ENCODE peak calls at places on chromosome 22, in four cellular contexts. One of them, this sample, is unnamed.

GRCh38 chr22:45917146-45917545 is 59.8 kb downstream of the WNT7B start:
- DNase-seq in upper lobe of right lung: no peak
- DNase-seq in ovary: no peak
- DNase-seq in A549: no peak
- DNase-seq in this sample: no peak

GRCh38 chr22:29277927-29278326 is 9.9 kb downstream of the EWSR1 start:
- DNase-seq in upper lobe of right lung: no peak
- DNase-seq in A549: no peak
- DNase-seq in ovary: no peak
- DNase-seq in this sample: no peak

GRCh38 chr22:21587803-21588611 is 20.5 kb downstream of the UBE2L3 start:
- DNase-seq in upper lobe of right lung: no peak
- DNase-seq in ovary: no peak
- DNase-seq in A549: no peak
- DNase-seq in this sample: no peak

GRCh38 chr22:17072877-17073276 is 11.9 kb upstream of the IL17RA start:
- DNase-seq in upper lobe of right lung: no peak
- DNase-seq in ovary: no peak
- DNase-seq in A549: no peak
- DNase-seq in this sample: no peak

GRCh38 chr22:27504360-27504759 is 297.2 kb downstream of the MN1 start:
- DNase-seq in upper lobe of right lung: no peak
- DNase-seq in ovary: no peak
- DNase-seq in A549: no peak
- DNase-seq in this sample: no peak

GRCh38 chr22:18980829-18981228 is 44.7 kb upstream of the PRODH start:
- DNase-seq in ovary: no peak
- DNase-seq in A549: no peak
- DNase-seq in upper lobe of right lung: no peak
- DNase-seq in this sample: no peak

GRCh38 chr22:50192825-50193204 is 7.1 kb downstream of the TRABD start:
- DNase-seq in A549: no peak
- DNase-seq in ovary: no peak
- DNase-seq in upper lobe of right lung: no peak
- DNase-seq in this sample: no peak

GRCh38 chr22:22556995-22557925 is 1.8 kb downstream of the PRAME start:
- DNase-seq in A549: peak; percentile 58
- DNase-seq in ovary: no peak
- DNase-seq in upper lobe of right lung: no peak
- DNase-seq in this sample: no peak

GRCh38 chr22:16955678-16956210 is 52.3 kb downstream of the GAB4 start:
- DNase-seq in upper lobe of right lung: no peak
- DNase-seq in A549: no peak
- DNase-seq in ovary: no peak
- DNase-seq in this sample: no peak

GRCh38 chr22:21015051-21016006 is at the start of gene P2RX6:
- DNase-seq in A549: no peak
- DNase-seq in ovary: no peak
- DNase-seq in upper lobe of right lung: no peak
- DNase-seq in this sample: no peak

GRCh38 chr22:17102297-17102667 is 17.5 kb downstream of the IL17RA start:
- DNase-seq in A549: no peak
- DNase-seq in upper lobe of right lung: no peak
- DNase-seq in ovary: no peak
- DNase-seq in this sample: no peak

GRCh38 chr22:46262449-46263207 is 515 bp downstream of the PKDREJ start:
- DNase-seq in A549: no peak
- DNase-seq in upper lobe of right lung: peak; percentile 87
- DNase-seq in ovary: peak; percentile 64
- DNase-seq in this sample: no peak

GRCh38 chr22:49334976-49335375 is 492.7 kb downstream of the BRD1 start:
- DNase-seq in A549: no peak
- DNase-seq in ovary: no peak
- DNase-seq in upper lobe of right lung: peak; percentile 35
- DNase-seq in this sample: no peak

GRCh38 chr22:31922593-31922992 is 21.7 kb upstream of the YWHAH start:
- DNase-seq in upper lobe of right lung: no peak
- DNase-seq in A549: no peak
- DNase-seq in ovary: no peak
- DNase-seq in this sample: no peak

GRCh38 chr22:27637604-27638003 is 164.0 kb downstream of the MN1 start:
- DNase-seq in ovary: no peak
- DNase-seq in A549: no peak
- DNase-seq in upper lobe of right lung: no peak
- DNase-seq in this sample: no peak

GRCh38 chr22:29394931-29395581 is 6.7 kb upstream of the AP1B1 start:
- DNase-seq in upper lobe of right lung: peak; percentile 72
- DNase-seq in A549: peak; percentile 59
- DNase-seq in ovary: peak; percentile 68
- DNase-seq in this sample: peak; percentile 66

GRCh38 chr22:30079952-30080533 is at the start of gene HORMAD2:
- DNase-seq in upper lobe of right lung: peak; percentile 81
- DNase-seq in A549: no peak
- DNase-seq in ovary: no peak
- DNase-seq in this sample: no peak

GRCh38 chr22:36546932-36547331 is 18.0 kb upstream of the EIF3D start:
- DNase-seq in A549: peak; percentile 71
- DNase-seq in upper lobe of right lung: no peak
- DNase-seq in ovary: no peak
- DNase-seq in this sample: no peak

GRCh38 chr22:19810381-19811141 is 44.1 kb downstream of the GNB1L start:
- DNase-seq in ovary: peak; percentile 33
- DNase-seq in A549: no peak
- DNase-seq in upper lobe of right lung: no peak
- DNase-seq in this sample: peak; percentile 26

GRCh38 chr22:36881504-36882245 is 20.9 kb downstream of the NCF4 start:
- DNase-seq in upper lobe of right lung: no peak
- DNase-seq in ovary: no peak
- DNase-seq in A549: no peak
- DNase-seq in this sample: no peak

GRCh38 chr22:22569218-22569617 is 10.2 kb upstream of the PRAME start:
- DNase-seq in upper lobe of right lung: no peak
- DNase-seq in ovary: no peak
- DNase-seq in A549: no peak
- DNase-seq in this sample: no peak

GRCh38 chr22:30324008-30324730 is 2.6 kb downstream of the TBC1D10A start:
- DNase-seq in upper lobe of right lung: no peak
- DNase-seq in A549: no peak
- DNase-seq in ovary: no peak
- DNase-seq in this sample: no peak

GRCh38 chr22:19822301-19823117 is 32.2 kb downstream of the GNB1L start:
- DNase-seq in A549: no peak
- DNase-seq in upper lobe of right lung: peak; percentile 70
- DNase-seq in ovary: no peak
- DNase-seq in this sample: no peak

GRCh38 chr22:22408731-22409696 is 99.5 kb downstream of the ZNF280B start:
- DNase-seq in ovary: no peak
- DNase-seq in upper lobe of right lung: no peak
- DNase-seq in A549: peak; percentile 15
- DNase-seq in this sample: peak; percentile 58

GRCh38 chr22:30129636-30130035 is 49.4 kb downstream of the HORMAD2 start:
- DNase-seq in A549: no peak
- DNase-seq in ovary: no peak
- DNase-seq in upper lobe of right lung: no peak
- DNase-seq in this sample: no peak

GRCh38 chr22:47837703-47838102 is 1075.3 kb downstream of the TBC1D22A start:
- DNase-seq in ovary: no peak
- DNase-seq in A549: no peak
- DNase-seq in upper lobe of right lung: no peak
- DNase-seq in this sample: no peak

GRCh38 chr22:29459773-29460172 is 20.2 kb upstream of the NEFH start:
- DNase-seq in upper lobe of right lung: no peak
- DNase-seq in ovary: no peak
- DNase-seq in A549: no peak
- DNase-seq in this sample: no peak

GRCh38 chr22:48644997-48645396 is 1182.7 kb downstream of the BRD1 start:
- DNase-seq in ovary: no peak
- DNase-seq in A549: no peak
- DNase-seq in upper lobe of right lung: no peak
- DNase-seq in this sample: no peak

GRCh38 chr22:37912171-37912570 is 6.1 kb downstream of the MICALL1 start:
- DNase-seq in A549: no peak
- DNase-seq in upper lobe of right lung: no peak
- DNase-seq in ovary: no peak
- DNase-seq in this sample: no peak
- H3K9me3 ChIP-seq in A549: no peaks in the 10 kb centered on the region
- H3K9me3 ChIP-seq in upper lobe of right lung: no peaks in the 10 kb centered on the region
- H3K9me3 ChIP-seq in ovary: no peaks in the 10 kb centered on the region
- H3K9me3 ChIP-seq in this sample: no peaks in the 10 kb centered on the region

DNA sequence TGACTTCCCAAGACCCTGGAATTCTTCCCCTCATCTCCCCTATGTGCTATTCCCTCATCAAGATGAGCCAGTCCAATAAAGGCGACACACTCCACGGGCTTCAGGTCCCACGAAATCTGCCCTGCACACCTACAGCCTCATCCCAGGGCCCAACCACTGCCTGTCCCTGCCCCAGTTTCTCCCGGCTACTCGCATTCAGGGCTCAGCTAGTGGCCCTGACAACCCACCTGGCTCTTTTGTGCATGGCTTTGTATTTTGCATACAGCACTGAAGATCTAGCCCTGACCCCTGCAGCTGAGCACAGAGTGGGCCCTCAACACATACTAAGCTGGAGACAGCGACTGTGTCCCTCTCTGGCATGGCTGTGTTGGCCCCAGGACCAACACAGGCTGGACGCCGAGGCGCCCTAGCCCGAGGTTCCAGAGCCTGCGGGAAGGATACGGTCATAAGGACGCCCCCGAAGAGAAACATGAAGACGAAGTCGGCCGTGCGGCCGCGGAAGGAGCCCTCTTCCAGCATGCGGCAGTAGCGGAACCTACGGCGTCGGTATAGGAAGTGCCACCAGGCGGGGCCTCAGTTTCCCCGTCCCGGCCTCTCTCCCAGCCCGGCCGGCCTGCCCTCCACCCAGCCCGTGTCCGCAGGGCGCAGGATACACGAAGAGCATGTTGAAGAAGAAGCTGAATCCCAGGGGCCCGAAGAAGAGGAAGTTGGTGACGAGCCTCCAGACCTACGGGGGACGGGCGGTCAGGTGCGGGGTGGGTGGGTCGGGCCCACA is 708 bp downstream of the DERL3 start:
- DNase-seq in ovary: no peak
- DNase-seq in upper lobe of right lung: no peak
- DNase-seq in A549: no peak
- DNase-seq in this sample: no peak
- H3K4me1 ChIP-seq in ovary: peaks cover 12% of the 10 kb centered on the region
- H3K4me1 ChIP-seq in upper lobe of right lung: peaks cover 12% of the 10 kb centered on the region
- H3K4me1 ChIP-seq in A549: peaks cover 10% of the 10 kb centered on the region
- H3K4me1 ChIP-seq in this sample: no peaks in the 10 kb centered on the region

GRCh38 chr22:25700996-25701815 is 40.8 kb upstream of the MYO18B start:
- DNase-seq in upper lobe of right lung: no peak
- DNase-seq in ovary: no peak
- DNase-seq in A549: no peak
- DNase-seq in this sample: no peak

GRCh38 chr22:25702571-25703167 is 39.3 kb upstream of the MYO18B start:
- DNase-seq in upper lobe of right lung: no peak
- DNase-seq in ovary: no peak
- DNase-seq in A549: no peak
- DNase-seq in this sample: no peak

GRCh38 chr22:25698986-25699385 is 43.0 kb upstream of the MYO18B start:
- DNase-seq in A549: no peak
- DNase-seq in ovary: no peak
- DNase-seq in upper lobe of right lung: no peak
- DNase-seq in this sample: no peak

GRCh38 chr22:25704701-25705100 is 37.3 kb upstream of the MYO18B start:
- DNase-seq in ovary: no peak
- DNase-seq in A549: no peak
- DNase-seq in upper lobe of right lung: no peak
- DNase-seq in this sample: no peak

GRCh38 chr22:25702046-25702445 is 39.9 kb upstream of the MYO18B start:
- DNase-seq in A549: no peak
- DNase-seq in ovary: no peak
- DNase-seq in upper lobe of right lung: no peak
- DNase-seq in this sample: no peak
- TF ChIP-seq CTCF in A549: peak; percentile 49
- TF ChIP-seq CTCF in ovary: no peak
- TF ChIP-seq CTCF in upper lobe of right lung: peak; percentile 48
- TF ChIP-seq CTCF in this sample: no peak

GRCh38 chr22:25564320-25564978 is at the start of gene GRK3:
- DNase-seq in ovary: peak; percentile 77
- DNase-seq in A549: peak; percentile 21
- DNase-seq in upper lobe of right lung: peak; percentile 91
- DNase-seq in this sample: peak; percentile 76
- H3K9me3 ChIP-seq in ovary: no peaks in the 10 kb centered on the region
- H3K9me3 ChIP-seq in A549: no peaks in the 10 kb centered on the region
- H3K9me3 ChIP-seq in upper lobe of right lung: no peaks in the 10 kb centered on the region
- H3K9me3 ChIP-seq in this sample: no peaks in the 10 kb centered on the region

GRCh38 chr22:43289976-43290663 is 53.1 kb downstream of the SCUBE1 start:
- DNase-seq in A549: no peak
- DNase-seq in ovary: peak; percentile 74
- DNase-seq in upper lobe of right lung: peak; percentile 86
- DNase-seq in this sample: no peak

GRCh38 chr22:43293259-43293658 is 49.9 kb downstream of the SCUBE1 start:
- DNase-seq in upper lobe of right lung: no peak
- DNase-seq in ovary: no peak
- DNase-seq in A549: no peak
- DNase-seq in this sample: no peak

GRCh38 chr22:43292633-43293025 is 50.5 kb downstream of the SCUBE1 start:
- DNase-seq in A549: no peak
- DNase-seq in upper lobe of right lung: no peak
- DNase-seq in ovary: no peak
- DNase-seq in this sample: no peak

GRCh38 chr22:43289551-43289963 is 53.6 kb downstream of the SCUBE1 start:
- DNase-seq in upper lobe of right lung: no peak
- DNase-seq in ovary: peak; percentile 78
- DNase-seq in A549: no peak
- DNase-seq in this sample: no peak

GRCh38 chr22:43291381-43291780 is 51.8 kb downstream of the SCUBE1 start:
- DNase-seq in ovary: no peak
- DNase-seq in A549: no peak
- DNase-seq in upper lobe of right lung: no peak
- DNase-seq in this sample: no peak
- H3K4me1 ChIP-seq in ovary: peaks cover 41% of the 10 kb centered on the region
- H3K4me1 ChIP-seq in A549: peaks cover 15% of the 10 kb centered on the region
- H3K4me1 ChIP-seq in upper lobe of right lung: peaks cover 54% of the 10 kb centered on the region
- H3K4me1 ChIP-seq in this sample: peaks cover 12% of the 10 kb centered on the region

This sample was measured in Caco-2.